ENCODE peak calls at places on chromosome 20, in ten cellular contexts. M, T, D, E, G, A, Q, W, X and Y are unnamed samples.

GRCh38 chr20:15253431-15253830 is 916.0 kb upstream of the FLRT3 start:
- DNase-seq in M (no peak), T (no peak), D (no peak), E (no peak), G (no peak), A (no peak), Q (no peak), W (no peak), X (no peak), Y (no peak)

GRCh38 chr20:61733216-61733615 is 332.5 kb downstream of the TAF4 start:
- DNase-seq in M (no peak), T (peak; percentile 8), D (no peak), E (no peak), G (no peak), A (no peak), Q (no peak), W (no peak), X (no peak), Y (no peak)

GRCh38 chr20:4073852-4074741 is 58.7 kb upstream of the RNF24 start:
- DNase-seq in M (no peak), T (no peak), D (no peak), E (no peak), G (no peak), A (no peak), Q (no peak), W (no peak), X (no peak), Y (no peak)

GRCh38 chr20:58389324-58389967 is 417 bp downstream of the VAPB start:
- DNase-seq in M (peak; percentile 24), T (no peak), D (no peak), E (peak; percentile 41), G (peak; percentile 24), A (no peak), Q (peak; percentile 6), W (peak; percentile 28), X (peak; percentile 39), Y (peak; percentile 50)

GRCh38 chr20:57008217-57008616 is 258.2 kb downstream of the BMP7 start:
- DNase-seq in M (no peak), T (no peak), D (no peak), E (no peak), G (no peak), A (no peak), Q (no peak), W (no peak), X (no peak), Y (no peak)

GRCh38 chr20:62799873-62800272 is 3.6 kb downstream of the MRGBP start:
- DNase-seq in M (no peak), T (no peak), D (no peak), E (no peak), G (no peak), A (no peak), Q (no peak), W (no peak), X (no peak), Y (peak; percentile 51)

GRCh38 chr20:63409834-63410435 is 48.8 kb upstream of the CHRNA4 start:
- DNase-seq in M (no peak), T (no peak), D (no peak), E (no peak), G (no peak), A (no peak), Q (no peak), W (no peak), X (no peak), Y (no peak)

GRCh38 chr20:825710-826421 is 7.6 kb upstream of the FAM110A start:
- DNase-seq in M (no peak), T (no peak), D (no peak), E (no peak), G (no peak), A (no peak), Q (no peak), W (no peak), X (no peak), Y (no peak)

GRCh38 chr20:24878657-24879056 is 70.4 kb upstream of the CST7 start:
- DNase-seq in M (no peak), T (no peak), D (no peak), E (no peak), G (no peak), A (no peak), Q (no peak), W (peak; percentile 18), X (no peak), Y (no peak)